ENCODE peak calls at places on chromosomes 11 and 22, in four cellular contexts. F is GM03348, T is ecto neural progenitor cell, W is nephron progenitor cell. Z is an unnamed sample.

GRCh38 chr22:49718396-49718795 is 109.3 kb downstream of the BRD1 start:
- DNase-seq in F (no peak), T (peak; percentile 31), W (no peak), Z (no peak)

GRCh38 chr11:61569701-61570100 is 11.2 kb downstream of the SYT7 start:
- DNase-seq in F (no peak), W (no peak), T (no peak), Z (no peak)

GRCh38 chr11:2448661-2449547 is 4.1 kb downstream of the KCNQ1 start:
- DNase-seq in W (no peak), T (no peak), F (no peak), Z (no peak)

GRCh38 chr22:37904572-37905533 is 1.2 kb upstream of the MICALL1 start:
- DNase-seq in F (peak; percentile 94), T (peak; percentile 61), W (peak; percentile 12), Z (peak; percentile 53)

GRCh38 chr22:40020956-40021355 is 26.2 kb downstream of the FAM83F start:
- DNase-seq in T (no peak), W (no peak), F (no peak), Z (no peak)

GRCh38 chr11:128480665-128481064 is 106.7 kb downstream of the ETS1 start:
- DNase-seq in T (no peak), W (no peak), F (no peak), Z (no peak)

GRCh38 chr22:47232753-47233152 is 470.3 kb downstream of the TBC1D22A start:
- DNase-seq in F (no peak), T (no peak), W (no peak), Z (no peak)

GRCh38 chr11:69666752-69667536 is 8.2 kb downstream of the LTO1 start:
- DNase-seq in W (no peak), F (no peak), T (peak; percentile 35), Z (no peak)

GRCh38 chr22:40975346-40975745 is 24.2 kb downstream of the RBX1 start:
- DNase-seq in F (peak; percentile 58), T (no peak), W (no peak), Z (no peak)

GRCh38 chr11:1394936-1395772 is 5.4 kb downstream of the BRSK2 start:
- DNase-seq in T (no peak), F (no peak), W (no peak), Z (no peak)

GRCh38 chr11:95156916-95157568 is 67.4 kb downstream of the ENDOD1 start:
- DNase-seq in W (no peak), T (no peak), F (no peak), Z (no peak)

GRCh38 chr11:129251067-129251466 is 58.9 kb upstream of the ARHGAP32 start:
- DNase-seq in F (peak; percentile 10), W (no peak), T (no peak), Z (no peak)

GRCh38 chr11:16082532-16083055 is 273.8 kb downstream of the SOX6 start:
- DNase-seq in F (no peak), W (no peak), T (no peak), Z (no peak)

GRCh38 chr22:46788426-46789168 is 26.1 kb downstream of the TBC1D22A start:
- DNase-seq in W (no peak), F (no peak), T (no peak), Z (no peak)

GRCh38 chr22:38243007-38243775 is 29.6 kb downstream of the TMEM184B start:
- DNase-seq in W (peak; percentile 46), T (peak; percentile 76), F (no peak), Z (peak; percentile 56)

GRCh38 chr11:65932558-65932919 is 12.7 kb upstream of the TSGA10IP start:
- DNase-seq in F (peak; percentile 29), T (peak; percentile 56), W (no peak), Z (peak; percentile 31)

GRCh38 chr22:22408731-22409696 is 99.5 kb downstream of the ZNF280B start:
- DNase-seq in F (peak; percentile 57), W (peak; percentile 53), T (no peak), Z (peak; percentile 42)

GRCh38 chr11:92886243-92886905 is 83.1 kb upstream of the MTNR1B start:
- DNase-seq in W (peak; percentile 57), F (peak; percentile 81), T (peak; percentile 60), Z (peak; percentile 44)